ENCODE peak calls at places on chromosomes 11 and 22, in six cellular contexts. P, S, F, H, A and Y are unnamed samples.

GRCh38 chr11:72856551-72857342 is 42.5 kb downstream of the ATG16L2 start:
- DNase-seq in P (no peak), S (no peak), F (no peak), H (no peak), A (no peak), Y (peak; percentile 88)

GRCh38 chr11:74345420-74345819 is 34.0 kb upstream of the P4HA3 start:
- DNase-seq in P (no peak), S (no peak), F (no peak), H (no peak), A (no peak), Y (no peak)

GRCh38 chr11:72773291-72773690 is 20.6 kb downstream of the STARD10 start:
- DNase-seq in P (no peak), S (no peak), F (peak; percentile 57), H (no peak), A (peak; percentile 91), Y (peak; percentile 86)

GRCh38 chr11:112584674-112585073 is 324.0 kb upstream of the PLET1 start:
- DNase-seq in P (no peak), S (no peak), F (no peak), H (no peak), A (no peak), Y (no peak)

GRCh38 chr22:49699928-49700498 is 127.7 kb downstream of the BRD1 start:
- DNase-seq in P (no peak), S (no peak), F (no peak), H (peak; percentile 59), A (no peak), Y (no peak)

GRCh38 chr22:30159082-30159481 is 78.8 kb downstream of the HORMAD2 start:
- DNase-seq in P (no peak), S (no peak), F (no peak), H (no peak), A (no peak), Y (no peak)

GRCh38 chr11:44702897-44703296 is 23.9 kb upstream of the TSPAN18 start:
- DNase-seq in P (no peak), S (no peak), F (no peak), H (no peak), A (no peak), Y (peak; percentile 31)

GRCh38 chr11:36027731-36028130 is 83.9 kb downstream of the LDLRAD3 start:
- DNase-seq in P (no peak), S (no peak), F (no peak), H (no peak), A (no peak), Y (peak; percentile 43)

GRCh38 chr11:121236115-121237001 is 56.2 kb upstream of the SC5D start:
- DNase-seq in P (no peak), S (no peak), F (no peak), H (no peak), A (peak; percentile 55), Y (peak; percentile 40)

GRCh38 chr11:36300651-36301050 is 4.6 kb downstream of the PRR5L start:
- DNase-seq in P (peak; percentile 48), S (no peak), F (peak; percentile 58), H (no peak), A (no peak), Y (peak; percentile 91)

GRCh38 chr11:97703815-97704214 is 1314.0 kb downstream of the JRKL start:
- DNase-seq in P (no peak), S (no peak), F (no peak), H (no peak), A (no peak), Y (no peak)

GRCh38 chr11:119567667-119568582 is 145.0 kb upstream of the THY1 start:
- DNase-seq in P (no peak), S (no peak), F (no peak), H (no peak), A (peak; percentile 70), Y (peak; percentile 82)

GRCh38 chr11:42253156-42253555 is 793.7 kb upstream of the LRRC4C start:
- DNase-seq in P (no peak), S (no peak), F (no peak), H (no peak), A (no peak), Y (no peak)

GRCh38 chr11:8913961-8914660 is 3.1 kb downstream of the AKIP1 start:
- DNase-seq in P (no peak), S (peak; percentile 40), F (peak; percentile 28), H (no peak), A (peak; percentile 36), Y (peak; percentile 64)

GRCh38 chr11:73159297-73159696 is 17.2 kb upstream of the FCHSD2 start:
- DNase-seq in P (no peak), S (no peak), F (no peak), H (peak; percentile 65), A (no peak), Y (no peak)

GRCh38 chr11:61854206-61854875 is 26.2 kb downstream of the FADS2 start:
- DNase-seq in P (no peak), S (no peak), F (no peak), H (no peak), A (no peak), Y (no peak)

GRCh38 chr22:50262460-50262911 is 1.0 kb upstream of the MAPK12 start:
- DNase-seq in P (peak; percentile 51), S (no peak), F (no peak), H (no peak), A (no peak), Y (no peak)

GRCh38 chr22:32020117-32020516 is 22.9 kb upstream of the SLC5A1 start:
- DNase-seq in P (no peak), S (no peak), F (no peak), H (no peak), A (peak; percentile 85), Y (peak; percentile 89)

GRCh38 chr11:34358258-34358665 is 452 bp upstream of the ABTB2 start:
- DNase-seq in P (no peak), S (peak; percentile 71), F (peak; percentile 56), H (peak; percentile 81), A (no peak), Y (peak; percentile 59)

GRCh38 chr22:31248138-31248745 is 36.1 kb downstream of the LIMK2 start:
- DNase-seq in P (peak; percentile 62), S (no peak), F (peak; percentile 79), H (peak; percentile 86), A (peak; percentile 94), Y (peak; percentile 93)

GRCh38 chr11:9004310-9004945 is 627 bp upstream of the NRIP3 start:
- DNase-seq in P (peak; percentile 89), S (no peak), F (no peak), H (no peak), A (no peak), Y (no peak)

GRCh38 chr11:85947431-85948272 is 92.5 kb downstream of the CCDC83 start:
- DNase-seq in P (no peak), S (peak; percentile 14), F (peak; percentile 36), H (no peak), A (peak; percentile 74), Y (peak; percentile 96)

GRCh38 chr11:129440028-129440630 is 64.5 kb downstream of the BARX2 start:
- DNase-seq in P (peak; percentile 36), S (no peak), F (no peak), H (no peak), A (no peak), Y (no peak)

GRCh38 chr22:20807315-20807752 is 33.4 kb downstream of the SERPIND1 start:
- DNase-seq in P (no peak), S (peak; percentile 69), F (no peak), H (peak; percentile 19), A (peak; percentile 81), Y (peak; percentile 68)

GRCh38 chr11:8309311-8309710 is 45.6 kb upstream of the LMO1 start:
- DNase-seq in P (no peak), S (no peak), F (no peak), H (no peak), A (no peak), Y (no peak)

GRCh38 chr22:46008291-46008690 is 31.3 kb upstream of the WNT7B start:
- DNase-seq in P (no peak), S (no peak), F (no peak), H (no peak), A (no peak), Y (no peak)

GRCh38 chr11:15884792-15885540 is 471.4 kb downstream of the SOX6 start:
- DNase-seq in P (no peak), S (no peak), F (no peak), H (no peak), A (no peak), Y (no peak)

GRCh38 chr11:133586903-133587517 is 54.7 kb upstream of the OPCML start:
- DNase-seq in P (no peak), S (no peak), F (no peak), H (no peak), A (no peak), Y (no peak)

GRCh38 chr11:33039274-33040126 is at the start of gene TCP11L1:
- DNase-seq in P (peak; percentile 97), S (peak; percentile 70), F (peak; percentile 95), H (peak; percentile 94), A (peak; percentile 89), Y (peak; percentile 94)

GRCh38 chr11:39304586-39304985 is 2154.9 kb downstream of the LRRC4C start:
- DNase-seq in P (no peak), S (no peak), F (no peak), H (no peak), A (no peak), Y (no peak)
- TF ChIP-seq CTCF in P (no peak), S (no peak), F (no peak), H (no peak), A (no peak), Y (no peak)

DNA sequence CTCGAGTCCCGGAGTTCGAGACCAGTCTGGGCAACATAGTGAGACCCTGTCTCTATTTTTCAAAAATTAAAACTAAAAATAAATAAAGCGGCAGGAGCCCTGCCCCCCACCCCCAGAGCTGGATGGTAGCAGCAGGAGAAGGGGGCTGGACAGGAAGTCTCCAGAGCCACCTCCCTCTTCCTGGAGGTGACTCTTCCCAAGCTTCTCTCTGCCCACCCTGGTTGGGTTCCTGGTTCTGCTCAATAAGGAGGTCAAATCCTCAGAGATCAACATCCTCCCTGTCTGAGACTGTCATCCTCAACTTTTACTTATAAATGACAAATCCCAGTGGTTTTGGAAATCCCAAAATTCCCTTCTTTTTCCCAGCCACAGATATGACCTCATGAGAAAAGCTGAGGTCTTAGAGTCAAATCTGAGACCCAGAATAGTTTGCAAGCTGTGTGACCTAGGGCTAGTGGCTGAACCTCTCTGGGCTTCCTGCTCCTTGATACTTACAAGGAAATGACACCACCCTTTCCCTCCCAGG is 987 bp downstream of the C1QTNF6 start:
- DNase-seq in P (no peak), S (no peak), F (no peak), H (no peak), A (no peak), Y (no peak)
- H3K4me3 ChIP-seq in P (no peak overlapping the region), S (peak overlapping the region; percentile 60), F (peak overlapping the region; percentile 54), H (peak overlapping the region; percentile 61), A (peak overlapping the region; percentile 55), Y (peak overlapping the region; percentile 56)

GRCh38 chr11:77819411-77819920 is 1.1 kb downstream of the RSF1 start:
- DNase-seq in P (peak; percentile 94), S (peak; percentile 78), F (peak; percentile 86), H (peak; percentile 89), A (peak; percentile 87), Y (peak; percentile 92)
- TF ChIP-seq CTCF in P (peak; percentile 40), S (no peak), F (no peak), H (no peak), A (peak; percentile 25), Y (peak; percentile 27)

GRCh38 chr11:12133539-12134238 is 23.3 kb downstream of the MICAL2 start:
- DNase-seq in P (no peak), S (no peak), F (no peak), H (no peak), A (no peak), Y (no peak)

GRCh38 chr11:12137005-12137690 is 26.8 kb downstream of the MICAL2 start:
- DNase-seq in P (peak; percentile 78), S (no peak), F (no peak), H (no peak), A (no peak), Y (no peak)

GRCh38 chr11:12134239-12134590 is 23.8 kb downstream of the MICAL2 start:
- DNase-seq in P (no peak), S (no peak), F (no peak), H (no peak), A (no peak), Y (no peak)

GRCh38 chr11:12132790-12133145 is 22.4 kb downstream of the MICAL2 start:
- DNase-seq in P (no peak), S (no peak), F (no peak), H (no peak), A (no peak), Y (no peak)

GRCh38 chr11:12135185-12135584 is 24.8 kb downstream of the MICAL2 start:
- DNase-seq in P (no peak), S (no peak), F (no peak), H (no peak), A (no peak), Y (no peak)
- H3K4me3 ChIP-seq in P (no peak overlapping the region), S (no peak overlapping the region), F (no peak overlapping the region), H (no peak overlapping the region), A (no peak overlapping the region), Y (no peak overlapping the region)